ENCODE peak calls at places on chromosome 15, in five cellular contexts. U is endodermal cell; N is PC-3; R is CD8-positive, alpha-beta T cell; X is testis. O is an unnamed sample.

GRCh38 chr15:76057332-76058000 is 2.3 kb upstream of the TMEM266 start:
- DNase-seq in N (peak), U (peak), R (no peak), X (peak), O (peak)

GRCh38 chr15:25774871-25775270 is 88.3 kb downstream of the ATP10A start:
- DNase-seq in X (no peak), U (no peak), N (no peak), R (no peak), O (no peak)

GRCh38 chr15:81133782-81134461 is at the start of gene CFAP161:
- DNase-seq in U (peak), N (no peak), R (no peak), X (peak), O (peak)

GRCh38 chr15:66955871-66956585 is 109.4 kb upstream of the SMAD3 start:
- DNase-seq in X (no peak), U (no peak), N (peak), R (no peak), O (no peak)

GRCh38 chr15:69056365-69056764 is 41.9 kb downstream of the NOX5 start:
- DNase-seq in X (no peak), U (peak), N (peak), R (no peak), O (no peak)

GRCh38 chr15:28191832-28192231 is 92.7 kb upstream of the OCA2 start:
- DNase-seq in N (no peak), R (no peak), X (peak), U (peak), O (peak)

GRCh38 chr15:57323806-57324589 is 52.3 kb upstream of the CGNL1 start:
- DNase-seq in U (peak), X (peak), R (no peak), N (peak), O (peak)

GRCh38 chr15:66876423-66876730 is 174.3 kb downstream of the SMAD6 start:
- DNase-seq in R (no peak), U (peak), X (no peak), N (no peak), O (no peak)

GRCh38 chr15:27670481-27670880 is 428.6 kb downstream of the OCA2 start:
- DNase-seq in U (no peak), X (peak), R (no peak), N (no peak), O (no peak)

GRCh38 chr15:28169361-28169760 is 70.2 kb upstream of the OCA2 start:
- DNase-seq in X (no peak), R (no peak), U (no peak), N (no peak), O (no peak)

DNA sequence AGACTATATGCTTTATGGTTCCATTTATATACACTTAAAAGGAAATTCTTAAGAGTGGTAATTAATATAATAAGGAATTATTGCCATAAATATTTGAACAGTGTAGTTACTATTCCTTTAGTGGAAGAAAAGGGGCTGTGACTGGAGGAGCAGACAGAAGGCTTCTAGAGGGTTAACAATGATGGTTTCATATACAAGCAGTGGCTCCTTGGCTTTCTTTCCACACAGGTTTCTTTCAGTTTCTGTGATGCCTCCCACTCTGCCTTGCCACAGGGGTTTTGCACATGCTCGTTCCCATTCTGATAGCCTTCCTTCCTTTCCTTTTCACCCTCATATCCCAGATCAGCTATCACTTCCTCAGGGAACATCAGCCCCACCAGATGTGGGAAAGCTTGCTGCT is 108.8 kb upstream of the LYSMD4 start:
- DNase-seq in X (no peak), R (no peak), U (no peak), N (no peak), O (no peak)
- H3K27ac ChIP-seq in X (no peak), R (no peak), U (no peak), N (no peak), O (no peak)

DNA sequence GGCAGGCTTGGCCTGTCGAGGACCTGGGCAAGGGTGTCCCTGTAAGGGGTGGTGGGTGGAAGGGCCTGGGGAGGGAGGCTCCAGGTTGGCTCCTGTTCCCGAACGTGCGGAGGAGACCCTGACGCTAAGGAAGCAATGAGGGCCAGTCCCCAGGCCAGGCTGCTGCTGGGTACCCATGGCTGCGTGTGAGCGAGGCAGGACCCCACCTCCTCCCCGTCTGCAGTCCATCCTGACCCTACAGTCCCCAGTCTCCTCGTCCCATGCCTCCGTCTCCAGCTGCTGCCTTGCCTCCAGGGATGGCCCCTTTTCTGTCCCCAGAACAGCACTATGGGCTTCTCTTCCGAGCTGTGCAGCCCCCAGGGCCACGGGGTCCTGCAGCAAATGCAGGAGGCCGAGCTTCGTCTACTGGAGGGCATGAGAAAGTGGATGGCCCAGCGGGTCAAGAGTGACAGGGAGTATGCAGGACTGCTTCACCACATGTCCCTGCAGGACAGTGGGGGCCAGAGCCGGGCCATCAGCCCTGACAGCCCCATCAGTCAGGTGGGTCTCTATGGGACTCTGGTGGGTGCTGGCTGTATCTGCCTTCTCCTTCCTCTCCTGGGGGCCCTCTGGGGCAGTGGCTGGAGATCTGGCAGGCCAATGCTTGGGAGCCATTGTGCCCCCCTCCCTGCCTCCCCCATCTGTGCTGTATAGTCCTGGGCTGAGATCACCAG is 571 bp downstream of the FES start:
- DNase-seq in U (no peak), N (no peak), X (no peak), R (no peak), O (no peak)
- H3K27ac ChIP-seq in U (no peak), N (no peak), X (peak), R (no peak), O (no peak)

GRCh38 chr15:36428102-36428845 is 151.2 kb upstream of the CDIN1 start:
- DNase-seq in U (peak), N (peak), R (no peak), X (no peak), O (peak)
- H3K27ac ChIP-seq in U (no peak), N (peak), R (no peak), X (no peak), O (peak)

GRCh38 chr15:65867244-65867643 is 2.0 kb upstream of the RAB11A start:
- DNase-seq in U (no peak), X (no peak), R (no peak), N (no peak), O (no peak)

GRCh38 chr15:65857718-65858402 is 11.4 kb upstream of the RAB11A start:
- DNase-seq in U (peak), N (no peak), R (no peak), X (no peak), O (no peak)

GRCh38 chr15:65863106-65863505 is 6.2 kb upstream of the RAB11A start:
- DNase-seq in U (no peak), X (no peak), R (no peak), N (no peak), O (no peak)

GRCh38 chr15:65856821-65857455 is 12.4 kb upstream of the RAB11A start:
- DNase-seq in U (peak), R (peak), N (peak), X (peak), O (peak)

GRCh38 chr15:65862682-65863081 is 6.6 kb upstream of the RAB11A start:
- DNase-seq in N (peak), R (peak), X (peak), U (peak), O (peak)
- H3K27ac ChIP-seq in N (no peak), R (no peak), X (no peak), U (no peak), O (no peak)

DNA sequence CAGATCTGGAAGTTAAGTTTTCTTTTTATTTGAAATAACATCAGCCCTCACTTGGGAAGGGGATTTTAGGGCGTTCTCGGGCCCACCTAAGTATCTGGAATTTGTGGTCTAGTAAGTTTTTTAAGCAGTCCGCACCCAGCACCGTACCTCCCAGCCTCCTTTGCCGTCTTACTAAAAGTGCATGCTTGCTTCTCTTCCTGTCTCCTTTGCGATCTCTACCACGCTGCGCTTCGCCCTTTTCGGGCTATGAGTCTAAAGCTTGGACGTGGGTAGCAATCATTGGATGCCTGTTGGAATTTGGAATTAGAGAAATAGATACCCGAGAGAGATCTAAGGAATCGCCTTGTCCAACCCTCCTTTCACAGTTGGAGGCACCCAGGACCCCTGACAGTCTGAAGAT is 1.1 kb downstream of the THSD4 start:
- DNase-seq in N (peak), X (no peak), R (no peak), U (no peak), O (no peak)
- H3K27ac ChIP-seq in N (peak), X (no peak), R (no peak), U (no peak), O (no peak)

GRCh38 chr15:92463826-92464225 is 70.1 kb downstream of the ST8SIA2 start:
- DNase-seq in X (no peak), U (no peak), R (no peak), N (no peak), O (peak)
- H3K27ac ChIP-seq in X (no peak), U (no peak), R (no peak), N (no peak), O (peak)

GRCh38 chr15:45131510-45131909 is 1.7 kb downstream of the DUOX1 start:
- DNase-seq in X (no peak), N (no peak), R (no peak), U (no peak), O (no peak)
- H3K27ac ChIP-seq in X (no peak), N (no peak), R (no peak), U (no peak), O (no peak)

O was measured in SJSA1.